ENCODE peak calls at places on chromosomes 3 and 15, in eight cellular contexts. R is renal cortical epithelial cell; F is type B pancreatic cell; G is activated T-cell treated with anti-CD3 and anti-CD28 coated beads, Interleukin-2, amount 50 U/mL, for 72 hours; A is EH; L is B cell; E is AG04450; D is HepG2. I is an unnamed sample.

GRCh38 chr15:65072617-65073016 is 3.9 kb upstream of the KBTBD13 start:
- DNase-seq in R (no peak), D (no peak), E (no peak), F (no peak), G (no peak), L (no peak), A (no peak), I (no peak)

GRCh38 chr3:536417-536813 is 339.9 kb downstream of the CHL1 start:
- DNase-seq in L (no peak), A (no peak), F (no peak), R (no peak), G (no peak), D (no peak), E (no peak), I (no peak)

GRCh38 chr3:39291903-39292329 is 12.1 kb upstream of the CX3CR1 start:
- DNase-seq in E (peak; percentile 6), R (peak; percentile 21), F (peak; percentile 81), L (peak; percentile 79), A (peak; percentile 60), D (peak; percentile 50), G (peak; percentile 82), I (peak; percentile 78)

GRCh38 chr3:136624894-136625815 is 127.0 kb downstream of the STAG1 start:
- DNase-seq in F (no peak), D (peak; percentile 90), L (no peak), R (peak; percentile 98), A (peak; percentile 26), G (no peak), E (no peak), I (no peak)

GRCh38 chr3:177810162-177810623 is 612.9 kb upstream of the TBL1XR1 start:
- DNase-seq in A (peak; percentile 93), R (peak; percentile 97), D (peak; percentile 61), E (peak; percentile 85), G (no peak), F (no peak), L (no peak), I (no peak)

GRCh38 chr3:15071699-15072098 is 6.6 kb upstream of the MRPS25 start:
- DNase-seq in A (peak; percentile 8), R (no peak), F (no peak), D (no peak), L (no peak), G (no peak), E (no peak), I (no peak)

GRCh38 chr15:63338170-63338569 is 43.5 kb downstream of the CA12 start:
- DNase-seq in L (no peak), R (peak; percentile 91), F (no peak), E (no peak), G (no peak), D (no peak), A (peak; percentile 68), I (no peak)

GRCh38 chr15:58469432-58470353 is 37.9 kb downstream of the LIPC start:
- DNase-seq in D (peak; percentile 90), A (peak; percentile 99), G (no peak), L (no peak), E (peak; percentile 92), F (no peak), R (peak; percentile 96), I (no peak)

GRCh38 chr3:133268772-133269171 is 131.1 kb upstream of the BFSP2 start:
- DNase-seq in E (no peak), A (no peak), F (no peak), L (no peak), G (no peak), R (no peak), D (no peak), I (no peak)

GRCh38 chr3:12931273-12931905 is 90.0 kb upstream of the RPL32 start:
- DNase-seq in G (no peak), L (no peak), D (no peak), A (no peak), R (no peak), E (no peak), F (no peak), I (no peak)

GRCh38 chr3:194197396-194197960 is 61.5 kb downstream of the HES1 start:
- DNase-seq in A (no peak), G (no peak), L (no peak), D (no peak), E (no peak), F (no peak), R (no peak), I (no peak)

GRCh38 chr15:78263907-78264303 is 457 bp upstream of the DNAJA4 start:
- DNase-seq in R (no peak), L (no peak), E (no peak), D (no peak), G (peak; percentile 5), A (no peak), F (no peak), I (no peak)

GRCh38 chr3:118803096-118803476 is 231.6 kb downstream of the IGSF11 start:
- DNase-seq in A (no peak), F (no peak), D (peak; percentile 27), G (no peak), R (no peak), E (no peak), L (no peak), I (no peak)

I was measured in activated naive CD4-positive, alpha-beta T cell treated with Interleukin-2 at 50 U/mL for 16 hours.